ENCODE peak calls at places on chromosomes 11 and 22, in nine cellular contexts. W is tibial nerve, R is ovary, P is mesothelial cell of epicardium, S is Calu3, J is coronary artery, Q is BJ, F is GM23338, E is endodermal cell. G is an unnamed sample.

GRCh38 chr22:44975444-44976262 is 34.2 kb downstream of the PHF21B start:
- DNase-seq in W (peak; percentile 30), J (no peak), E (peak; percentile 98), Q (peak; percentile 4), F (peak; percentile 97), R (peak; percentile 73), S (peak; percentile 87), P (peak; percentile 93), G (no peak)

GRCh38 chr11:1772270-1773130 is 8.8 kb upstream of the CTSD start:
- DNase-seq in S (peak; percentile 83), F (peak; percentile 79), Q (peak; percentile 72), R (peak; percentile 49), W (no peak), J (peak; percentile 81), P (peak; percentile 13), E (peak; percentile 88), G (no peak)

GRCh38 chr22:49753961-49754673 is 73.6 kb downstream of the BRD1 start:
- DNase-seq in Q (no peak), E (no peak), F (no peak), J (peak; percentile 68), R (no peak), W (no peak), P (no peak), S (no peak), G (no peak)

GRCh38 chr11:91047882-91048281 is 825.0 kb upstream of the CHORDC1 start:
- DNase-seq in Q (no peak), J (no peak), W (no peak), F (peak; percentile 24), P (no peak), E (no peak), R (no peak), S (no peak), G (no peak)

GRCh38 chr11:84498016-84498415 is 1129.1 kb downstream of the DLG2 start:
- DNase-seq in W (no peak), S (no peak), F (no peak), J (no peak), E (no peak), Q (no peak), R (peak; percentile 16), P (no peak), G (no peak)

GRCh38 chr11:6992457-6993431 is 27.4 kb downstream of the ZNF214 start:
- DNase-seq in W (no peak), Q (peak; percentile 92), F (no peak), P (no peak), J (no peak), E (no peak), R (no peak), S (no peak), G (no peak)

GRCh38 chr11:72675221-72675620 is 999 bp upstream of the PDE2A start:
- DNase-seq in J (no peak), W (no peak), R (no peak), S (no peak), E (peak; percentile 76), Q (no peak), P (no peak), F (no peak), G (no peak)

GRCh38 chr22:47318041-47318737 is 555.7 kb downstream of the TBC1D22A start:
- DNase-seq in F (no peak), E (no peak), P (no peak), J (no peak), S (no peak), Q (no peak), R (no peak), W (no peak), G (no peak)

GRCh38 chr22:43263645-43264514 is 76.9 kb upstream of the TTLL12 start:
- DNase-seq in S (peak; percentile 89), E (no peak), F (no peak), Q (no peak), J (no peak), R (peak; percentile 86), W (no peak), P (peak; percentile 53), G (peak; percentile 43)

GRCh38 chr22:39219071-39220050 is 25.4 kb downstream of the PDGFB start:
- DNase-seq in Q (no peak), P (peak; percentile 8), W (no peak), E (peak; percentile 59), J (peak; percentile 43), R (no peak), F (peak; percentile 59), S (no peak), G (peak; percentile 6)

GRCh38 chr11:17696741-17697140 is 22.6 kb upstream of the MYOD1 start:
- DNase-seq in J (no peak), E (peak; percentile 42), P (no peak), F (no peak), R (no peak), S (no peak), W (no peak), Q (no peak), G (no peak)

GRCh38 chr22:17477401-17477833 is 85.9 kb upstream of the SLC25A18 start:
- DNase-seq in Q (no peak), F (peak; percentile 61), R (peak; percentile 55), W (no peak), S (no peak), J (no peak), E (peak; percentile 44), P (no peak), G (no peak)

GRCh38 chr22:37312549-37313183 is 30.4 kb downstream of the CYTH4 start:
- DNase-seq in P (no peak), R (no peak), E (no peak), F (no peak), W (no peak), J (no peak), S (no peak), Q (no peak), G (no peak)

GRCh38 chr11:78392854-78393253 is 24.8 kb downstream of the GAB2 start:
- DNase-seq in P (no peak), E (no peak), Q (no peak), J (no peak), S (no peak), W (no peak), F (no peak), R (no peak), G (no peak)

GRCh38 chr11:67584205-67584880 is 731 bp downstream of the GSTP1 start:
- DNase-seq in E (peak; percentile 70), R (peak; percentile 76), Q (no peak), W (peak; percentile 62), J (peak; percentile 85), F (peak; percentile 65), P (no peak), S (peak; percentile 68), G (peak; percentile 31)

GRCh38 chr11:122439911-122440782 is 215.4 kb upstream of the UBASH3B start:
- DNase-seq in P (no peak), R (peak; percentile 50), E (peak; percentile 89), S (no peak), Q (no peak), J (no peak), W (no peak), F (peak; percentile 89), G (no peak)

GRCh38 chr11:117444256-117445096 is 116.8 kb downstream of the CEP164 start:
- DNase-seq in S (no peak), J (no peak), F (no peak), W (no peak), P (no peak), E (no peak), Q (no peak), R (no peak), G (no peak)

GRCh38 chr11:117445097-117445658 is 117.5 kb downstream of the CEP164 start:
- DNase-seq in J (no peak), S (no peak), Q (no peak), F (no peak), R (no peak), W (no peak), E (no peak), P (no peak), G (no peak)

GRCh38 chr11:117442049-117442868 is 114.6 kb downstream of the CEP164 start:
- DNase-seq in Q (no peak), R (no peak), F (no peak), E (no peak), J (no peak), S (no peak), W (no peak), P (no peak), G (no peak)

GRCh38 chr11:117442869-117443239 is 115.2 kb downstream of the CEP164 start:
- DNase-seq in R (no peak), F (no peak), S (no peak), Q (no peak), E (no peak), J (no peak), P (no peak), W (no peak), G (no peak)

GRCh38 chr11:117443269-117444186 is 115.9 kb downstream of the CEP164 start:
- DNase-seq in F (peak; percentile 87), E (peak; percentile 94), W (no peak), Q (no peak), J (no peak), P (peak; percentile 57), S (peak; percentile 35), R (peak; percentile 58), G (no peak)
- TF ChIP-seq CTCF in F (peak; percentile 94), E (peak; percentile 88), W (peak; percentile 51), Q (peak; percentile 51), J (no peak), P (peak; percentile 28), S (no peak), R (peak; percentile 13), G (no peak)

GRCh38 chr11:47176328-47177228 is at the start of gene ARFGAP2:
- DNase-seq in S (peak; percentile 99), W (peak; percentile 95), E (peak; percentile 98), R (peak; percentile 96), F (peak; percentile 97), P (peak; percentile 92), Q (peak; percentile 76), J (peak; percentile 98), G (peak; percentile 92)
- TF ChIP-seq CTCF in S (no peak), W (no peak), E (no peak), R (no peak), F (no peak), P (no peak), Q (no peak), J (no peak), G (no peak)

DNA sequence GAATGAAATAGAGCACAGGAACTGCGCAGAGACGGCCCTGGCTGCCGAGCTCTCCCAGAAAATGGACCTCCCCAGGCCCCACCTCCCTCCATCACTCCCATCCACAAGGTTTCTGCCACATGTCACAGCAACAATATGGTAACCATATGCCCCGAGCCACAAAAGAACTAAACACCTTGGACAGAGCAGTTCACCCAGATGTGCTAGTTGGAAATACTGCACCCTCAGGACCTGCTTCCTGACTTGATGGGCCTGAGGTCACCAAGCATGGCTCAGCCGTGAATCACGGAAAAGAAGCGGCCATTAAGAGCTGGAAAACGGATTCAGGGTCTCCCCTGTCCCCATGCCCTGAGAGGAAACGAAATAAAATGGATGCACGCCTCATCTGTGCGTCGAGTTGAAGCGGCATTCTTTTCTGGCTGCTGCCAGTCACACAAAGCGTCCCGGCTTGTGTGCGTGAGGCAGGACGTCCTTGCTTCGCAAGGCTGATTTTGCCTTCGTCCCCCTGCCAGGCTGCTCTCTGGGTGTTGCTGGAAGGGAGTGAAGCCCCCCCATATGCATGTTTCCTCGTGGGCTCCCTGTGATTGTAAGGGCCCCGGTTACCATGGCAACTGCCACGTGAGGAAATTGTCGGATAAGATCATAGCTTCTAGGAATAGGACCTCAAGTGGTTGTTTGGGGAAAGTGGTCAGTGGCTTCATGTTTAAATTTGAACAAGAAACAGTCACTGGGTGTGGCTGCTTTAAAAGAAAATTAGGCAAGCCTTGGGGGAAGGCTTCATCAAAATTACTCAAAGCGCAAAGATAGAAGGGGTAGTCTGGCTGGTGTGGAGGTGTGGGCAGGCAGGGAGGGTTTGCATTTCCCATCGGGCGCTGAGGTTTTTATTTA is 51.7 kb downstream of the FLI1 start:
- DNase-seq in F (peak; percentile 24), E (no peak), R (no peak), W (no peak), Q (no peak), J (no peak), S (no peak), P (no peak), G (no peak)
- TF ChIP-seq CTCF in F (no peak), E (no peak), R (no peak), W (no peak), Q (peak; percentile 16), J (no peak), S (no peak), P (no peak), G (no peak)

GRCh38 chr11:8043756-8044155 is 37.3 kb upstream of the TUB start:
- DNase-seq in Q (no peak), P (no peak), F (no peak), E (no peak), W (no peak), R (no peak), S (no peak), J (no peak), G (no peak)
- TF ChIP-seq CTCF in Q (no peak), P (no peak), F (no peak), E (no peak), W (no peak), R (no peak), S (no peak), J (no peak), G (no peak)